ENCODE peak calls at places on chromosome 6, in six cellular contexts. One of them, this sample, is unnamed.

GRCh38 chr6:113644861-113645575 is 212.1 kb upstream of the MARCKS start:
- DNase-seq in caudate nucleus: no peak
- DNase-seq in ACHN: peak; percentile 34
- DNase-seq in Right ventricle myocardium superior: no peak
- DNase-seq in C1 segment of cervical spinal cord: no peak
- DNase-seq in K562: no peak
- DNase-seq in this sample: no peak

GRCh38 chr6:90411292-90411781 is 114.7 kb upstream of the BACH2 start:
- DNase-seq in caudate nucleus: no peak
- DNase-seq in ACHN: no peak
- DNase-seq in Right ventricle myocardium superior: no peak
- DNase-seq in C1 segment of cervical spinal cord: no peak
- DNase-seq in K562: no peak
- DNase-seq in this sample: peak; percentile 86

GRCh38 chr6:34834789-34835518 is 43.1 kb downstream of the BLTP3A start:
- DNase-seq in caudate nucleus: no peak
- DNase-seq in ACHN: peak; percentile 4
- DNase-seq in Right ventricle myocardium superior: no peak
- DNase-seq in C1 segment of cervical spinal cord: no peak
- DNase-seq in K562: no peak
- DNase-seq in this sample: no peak

GRCh38 chr6:10237284-10238043 is 177.4 kb downstream of the TFAP2A start:
- DNase-seq in caudate nucleus: no peak
- DNase-seq in ACHN: peak; percentile 45
- DNase-seq in Right ventricle myocardium superior: no peak
- DNase-seq in C1 segment of cervical spinal cord: no peak
- DNase-seq in K562: no peak
- DNase-seq in this sample: peak; percentile 46

GRCh38 chr6:137829641-137830083 is 37.4 kb upstream of the TNFAIP3 start:
- DNase-seq in caudate nucleus: no peak
- DNase-seq in ACHN: no peak
- DNase-seq in Right ventricle myocardium superior: no peak
- DNase-seq in C1 segment of cervical spinal cord: no peak
- DNase-seq in K562: peak; percentile 57
- DNase-seq in this sample: no peak

GRCh38 chr6:38730136-38730862 is 15.2 kb downstream of the DNAH8 start:
- DNase-seq in caudate nucleus: no peak
- DNase-seq in ACHN: no peak
- DNase-seq in Right ventricle myocardium superior: no peak
- DNase-seq in C1 segment of cervical spinal cord: no peak
- DNase-seq in K562: no peak
- DNase-seq in this sample: no peak

GRCh38 chr6:160973856-160974255 is 17.7 kb upstream of the MAP3K4 start:
- DNase-seq in caudate nucleus: no peak
- DNase-seq in ACHN: no peak
- DNase-seq in Right ventricle myocardium superior: no peak
- DNase-seq in C1 segment of cervical spinal cord: no peak
- DNase-seq in K562: no peak
- DNase-seq in this sample: no peak

GRCh38 chr6:27129095-27129815 is 118.2 kb upstream of the PRSS16 start:
- DNase-seq in caudate nucleus: no peak
- DNase-seq in ACHN: no peak
- DNase-seq in Right ventricle myocardium superior: no peak
- DNase-seq in C1 segment of cervical spinal cord: no peak
- DNase-seq in K562: no peak
- DNase-seq in this sample: no peak

GRCh38 chr6:28212510-28213212 is 12.4 kb upstream of the ZSCAN9 start:
- DNase-seq in caudate nucleus: no peak
- DNase-seq in ACHN: peak; percentile 85
- DNase-seq in Right ventricle myocardium superior: peak; percentile 50
- DNase-seq in C1 segment of cervical spinal cord: no peak
- DNase-seq in K562: peak; percentile 80
- DNase-seq in this sample: peak; percentile 90

This sample was measured in Calu3.